ENCODE peak calls at places on chromosome 10, in eight cellular contexts. F, U, X, V, H, Y, E and O are unnamed samples.
A peak's percentile ranks its signal among the peaks of the same experiment; 100 is the strongest.

GRCh38 chr10:96448021-96448457 is 65.7 kb downstream of the TLL2 start:
- DNase-seq in H (no peak), V (no peak), Y (peak; percentile 40), U (no peak), X (peak; percentile 72), F (no peak), E (no peak), O (peak; percentile 63)

GRCh38 chr10:31659665-31660064 is 269.0 kb downstream of the ARHGAP12 start:
- DNase-seq in F (no peak), H (no peak), X (no peak), V (no peak), Y (no peak), U (no peak), E (no peak), O (no peak)

GRCh38 chr10:79046991-79047874 is 21.5 kb upstream of the ZMIZ1 start:
- DNase-seq in F (no peak), X (no peak), E (peak; percentile 44), V (no peak), H (no peak), Y (no peak), U (peak; percentile 66), O (no peak)

GRCh38 chr10:116215651-116216050 is 57.4 kb downstream of the GFRA1 start:
- DNase-seq in H (no peak), E (no peak), F (no peak), V (no peak), X (no peak), U (no peak), Y (no peak), O (no peak)

GRCh38 chr10:110387983-110388681 is 83.4 kb upstream of the SMNDC1 start:
- DNase-seq in X (no peak), U (no peak), H (no peak), E (no peak), Y (no peak), V (peak; percentile 67), F (no peak), O (peak; percentile 80)

GRCh38 chr10:67772894-67773511 is 65.0 kb downstream of the DNAJC12 start:
- DNase-seq in U (no peak), H (no peak), F (no peak), V (peak; percentile 60), E (no peak), X (no peak), Y (no peak), O (peak; percentile 79)

GRCh38 chr10:33365871-33366411 is 31.5 kb upstream of the NRP1 start:
- DNase-seq in H (no peak), X (no peak), Y (no peak), E (no peak), F (no peak), U (no peak), V (no peak), O (no peak)

GRCh38 chr10:46092523-46093195 is 46.6 kb upstream of the MSMB start:
- DNase-seq in U (no peak), E (no peak), X (no peak), V (peak; percentile 82), H (no peak), Y (no peak), F (no peak), O (no peak)

GRCh38 chr10:79179404-79180309 is 110.9 kb downstream of the ZMIZ1 start:
- DNase-seq in Y (no peak), F (no peak), U (no peak), E (no peak), V (no peak), X (no peak), H (no peak), O (no peak)

GRCh38 chr10:130188195-130189175 is 52.3 kb downstream of the GLRX3 start:
- DNase-seq in Y (no peak), V (no peak), F (no peak), X (no peak), U (no peak), E (no peak), H (no peak), O (no peak)

GRCh38 chr10:125011171-125011925 is 69.4 kb downstream of the ZRANB1 start:
- DNase-seq in H (no peak), V (no peak), E (no peak), X (no peak), F (no peak), U (no peak), Y (no peak), O (no peak)

GRCh38 chr10:63554666-63555065 is 33.5 kb downstream of the REEP3 start:
- DNase-seq in U (no peak), F (no peak), E (no peak), H (no peak), X (no peak), V (peak; percentile 11), Y (no peak), O (peak; percentile 20)

GRCh38 chr10:77513220-77513619 is 124.4 kb downstream of the KCNMA1 start:
- DNase-seq in U (no peak), H (no peak), E (no peak), Y (no peak), X (no peak), F (no peak), V (no peak), O (no peak)

GRCh38 chr10:47319798-47320197 is 2.5 kb upstream of the GDF2 start:
- DNase-seq in U (no peak), V (no peak), Y (no peak), H (no peak), F (no peak), X (no peak), E (no peak), O (no peak)

GRCh38 chr10:63409465-63410027 is 56.2 kb downstream of the JMJD1C start:
- DNase-seq in V (no peak), F (no peak), U (no peak), X (no peak), H (no peak), Y (no peak), E (peak; percentile 9), O (no peak)

GRCh38 chr10:97407211-97407951 is 6.2 kb upstream of the RRP12 start:
- DNase-seq in F (no peak), U (no peak), V (peak; percentile 87), H (peak; percentile 69), E (peak; percentile 84), X (peak; percentile 47), Y (peak; percentile 42), O (peak; percentile 81)

GRCh38 chr10:59027975-59028640 is 148.3 kb upstream of the PHYHIPL start:
- DNase-seq in X (no peak), H (no peak), V (no peak), F (no peak), U (no peak), Y (no peak), E (no peak), O (no peak)

GRCh38 chr10:90064295-90064694 is 362.9 kb downstream of the KIF20B start:
- DNase-seq in Y (no peak), V (no peak), U (no peak), X (no peak), H (no peak), F (no peak), E (no peak), O (no peak)

GRCh38 chr10:133087679-133088523 is at the start of gene ADGRA1:
- DNase-seq in X (no peak), Y (no peak), H (no peak), E (peak; percentile 58), F (no peak), V (no peak), U (no peak), O (no peak)

GRCh38 chr10:103854265-103854686 is 1.1 kb downstream of the SH3PXD2A start:
- DNase-seq in E (peak; percentile 77), H (no peak), Y (no peak), F (no peak), V (no peak), X (no peak), U (peak; percentile 67), O (no peak)

GRCh38 chr10:103854687-103855423 is 521 bp downstream of the SH3PXD2A start:
- DNase-seq in Y (no peak), F (no peak), V (no peak), E (peak; percentile 70), H (peak; percentile 67), U (peak; percentile 75), X (peak; percentile 76), O (no peak)

GRCh38 chr10:103856497-103857175 is 1.3 kb upstream of the SH3PXD2A start:
- DNase-seq in V (no peak), H (no peak), X (no peak), E (no peak), U (peak; percentile 58), Y (no peak), F (no peak), O (no peak)

GRCh38 chr10:103855852-103856496 is 598 bp upstream of the SH3PXD2A start:
- DNase-seq in H (no peak), X (no peak), U (peak; percentile 41), V (no peak), E (no peak), Y (no peak), F (no peak), O (no peak)

GRCh38 chr10:103855424-103855823 is at the start of gene SH3PXD2A:
- DNase-seq in X (peak; percentile 58), E (peak; percentile 87), V (no peak), U (peak; percentile 68), F (no peak), H (no peak), Y (no peak), O (no peak)
- TF ChIP-seq CTCF in X (no peak), E (no peak), V (no peak), U (no peak), F (no peak), H (no peak), Y (peak; percentile 45), O (no peak)

DNA sequence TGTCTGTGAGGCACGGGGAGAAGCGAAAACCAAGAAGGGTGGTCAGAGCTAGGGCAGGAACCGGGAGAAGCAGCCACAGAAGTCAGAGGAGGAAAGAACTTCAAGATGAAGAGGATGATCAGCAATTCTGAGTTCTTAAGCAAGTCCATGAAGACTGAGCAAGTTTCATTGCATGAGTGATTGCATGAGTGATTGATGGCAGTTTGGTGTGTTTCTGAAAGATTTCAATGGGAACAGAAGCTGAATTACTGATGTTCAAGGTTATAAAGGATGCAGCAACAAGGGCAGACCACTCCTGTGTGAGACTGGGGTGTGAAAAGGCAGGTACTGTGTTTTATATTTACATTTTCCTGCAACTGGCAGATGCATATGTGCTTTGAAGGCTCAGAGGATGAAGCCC is 35.4 kb downstream of the CCNY start:
- DNase-seq in E (no peak), Y (no peak), H (no peak), X (no peak), V (no peak), F (no peak), U (no peak), O (no peak)
- H3K4me3 ChIP-seq in E (no peak overlapping the region), Y (no peak overlapping the region), H (no peak overlapping the region), X (no peak overlapping the region), V (no peak overlapping the region), F (no peak overlapping the region), U (no peak overlapping the region), O (no peak overlapping the region)

DNA sequence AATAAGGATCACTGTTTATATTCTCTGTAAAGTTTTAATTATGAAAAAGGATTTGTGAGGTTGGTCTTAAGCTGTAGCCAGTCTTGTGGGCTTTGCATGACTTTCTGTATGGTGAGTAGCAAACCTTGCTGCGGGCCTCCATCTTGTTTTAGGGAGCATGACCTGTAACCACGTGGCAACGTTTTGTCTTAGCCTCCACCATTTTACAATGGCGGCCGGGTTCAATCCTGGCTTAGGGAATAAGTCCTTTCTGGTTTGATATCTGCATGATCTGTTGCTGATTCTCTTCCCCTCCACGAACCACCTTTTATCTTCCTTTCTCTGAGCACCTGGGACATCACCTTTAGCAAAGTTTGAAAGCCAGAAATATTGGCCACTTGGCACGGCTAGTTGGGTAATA is 32.5 kb upstream of the OPTN start:
- DNase-seq in U (no peak), Y (no peak), F (no peak), E (no peak), H (no peak), V (no peak), X (no peak), O (no peak)
- H3K27me3 ChIP-seq in U (no peaks in the 10 kb centered on the region), Y (no peaks in the 10 kb centered on the region), F (no peaks in the 10 kb centered on the region), E (no peaks in the 10 kb centered on the region), H (no peaks in the 10 kb centered on the region), V (no peaks in the 10 kb centered on the region), X (no peaks in the 10 kb centered on the region), O (no peaks in the 10 kb centered on the region)

GRCh38 chr10:101748496-101748895 is 27.4 kb downstream of the FGF8 start:
- DNase-seq in Y (no peak), X (no peak), H (no peak), U (no peak), V (no peak), F (no peak), E (no peak), O (no peak)
- TF ChIP-seq CTCF in Y (no peak), X (no peak), H (no peak), U (no peak), V (no peak), F (no peak), E (no peak), O (no peak)